ENCODE peak calls at places on chromosomes 6 and 20, in nine cellular contexts. N, B, S, U, D, F, G, M and E are unnamed samples.

GRCh38 chr6:4804095-4804494 is 27.9 kb downstream of the CDYL start:
- DNase-seq in N (no peak), B (no peak), S (peak), U (no peak), D (peak), F (no peak), G (no peak), M (no peak), E (no peak)

GRCh38 chr6:144417686-144418085 is 132.6 kb downstream of the UTRN start:
- DNase-seq in N (no peak), B (no peak), S (peak), U (no peak), D (peak), F (no peak), G (no peak), M (no peak), E (no peak)

GRCh38 chr6:70119218-70119835 is 183.6 kb downstream of the COL9A1 start:
- DNase-seq in N (no peak), B (no peak), S (no peak), U (no peak), D (no peak), F (no peak), G (no peak), M (no peak), E (no peak)

GRCh38 chr20:14062171-14062570 is 66.9 kb downstream of the MACROD2 start:
- DNase-seq in N (no peak), B (no peak), S (no peak), U (no peak), D (no peak), F (no peak), G (no peak), M (no peak), E (no peak)

GRCh38 chr6:16735014-16735413 is 26.2 kb downstream of the ATXN1 start:
- DNase-seq in N (no peak), B (no peak), S (no peak), U (no peak), D (no peak), F (no peak), G (no peak), M (no peak), E (no peak)

GRCh38 chr6:126698732-126699240 is 358.9 kb downstream of the CENPW start:
- DNase-seq in N (no peak), B (no peak), S (no peak), U (no peak), D (no peak), F (no peak), G (no peak), M (no peak), E (no peak)

GRCh38 chr6:130293800-130294199 is 71.0 kb upstream of the SAMD3 start:
- DNase-seq in N (no peak), B (no peak), S (peak), U (no peak), D (peak), F (no peak), G (no peak), M (peak), E (no peak)

GRCh38 chr6:51250317-51250716 is 431.6 kb downstream of the TFAP2B start:
- DNase-seq in N (no peak), B (no peak), S (no peak), U (no peak), D (no peak), F (no peak), G (no peak), M (no peak), E (no peak)

GRCh38 chr6:2197177-2197671 is 48.2 kb downstream of the GMDS start:
- DNase-seq in N (no peak), B (no peak), S (peak), U (peak), D (peak), F (no peak), G (no peak), M (no peak), E (no peak)

GRCh38 chr20:46945465-46945864 is 50.8 kb downstream of the EYA2 start:
- DNase-seq in N (no peak), B (no peak), S (no peak), U (no peak), D (peak), F (no peak), G (no peak), M (no peak), E (no peak)

GRCh38 chr20:46120136-46120535 is 2.0 kb downstream of the CD40 start:
- DNase-seq in N (no peak), B (no peak), S (no peak), U (no peak), D (no peak), F (no peak), G (no peak), M (no peak), E (no peak)

GRCh38 chr6:57064809-57065208 is 18.3 kb downstream of the KIAA1586 start:
- DNase-seq in N (no peak), B (no peak), S (peak), U (no peak), D (peak), F (no peak), G (no peak), M (no peak), E (no peak)

GRCh38 chr6:147201885-147202515 is 2.2 kb upstream of the STXBP5 start:
- DNase-seq in N (no peak), B (peak), S (peak), U (peak), D (peak), F (no peak), G (no peak), M (no peak), E (peak)

GRCh38 chr6:36642913-36643817 is 35.3 kb upstream of the CDKN1A start:
- DNase-seq in N (peak), B (peak), S (peak), U (peak), D (peak), F (peak), G (peak), M (no peak), E (peak)

GRCh38 chr6:129370268-129370916 is 339.6 kb downstream of the ARHGAP18 start:
- DNase-seq in N (no peak), B (peak), S (peak), U (no peak), D (peak), F (no peak), G (peak), M (peak), E (no peak)

GRCh38 chr20:40812415-40813212 is 123.6 kb upstream of the MAFB start:
- DNase-seq in N (no peak), B (no peak), S (no peak), U (no peak), D (no peak), F (no peak), G (no peak), M (no peak), E (no peak)

GRCh38 chr20:6626805-6627204 is 140.7 kb upstream of the BMP2 start:
- DNase-seq in N (no peak), B (peak), S (no peak), U (no peak), D (no peak), F (no peak), G (no peak), M (no peak), E (no peak)

GRCh38 chr6:81751388-81752083 is 945 bp downstream of the TENT5A start:
- DNase-seq in N (no peak), B (no peak), S (no peak), U (peak), D (peak), F (peak), G (peak), M (peak), E (peak)

GRCh38 chr6:3296537-3297453 is 38.0 kb downstream of the PSMG4 start:
- DNase-seq in N (no peak), B (no peak), S (no peak), U (no peak), D (peak), F (no peak), G (no peak), M (no peak), E (no peak)

GRCh38 chr20:51930775-51931174 is 128.5 kb upstream of the SALL4 start:
- DNase-seq in N (no peak), B (peak), S (peak), U (no peak), D (peak), F (no peak), G (no peak), M (no peak), E (no peak)
- TF ChIP-seq CTCF in N (no peak), B (no peak), S (no peak), U (no peak), D (no peak), F (no peak), G (no peak), M (no peak), E (no peak)

GRCh38 chr20:33076662-33077398 is 2.6 kb upstream of the BPIFB4 start:
- DNase-seq in N (no peak), B (no peak), S (no peak), U (no peak), D (no peak), F (no peak), G (no peak), M (no peak), E (no peak)
- TF ChIP-seq CTCF in N (no peak), B (no peak), S (no peak), U (peak), D (peak), F (peak), G (peak), M (no peak), E (no peak)

GRCh38 chr6:142138876-142139275 is 6.2 kb downstream of the GJE1 start:
- DNase-seq in N (no peak), B (no peak), S (no peak), U (no peak), D (no peak), F (no peak), G (no peak), M (no peak), E (no peak)
- TF ChIP-seq CTCF in N (no peak), B (no peak), S (no peak), U (no peak), D (no peak), F (no peak), G (no peak), M (no peak), E (no peak)

GRCh38 chr6:12069891-12070529 is 57.9 kb downstream of the HIVEP1 start:
- DNase-seq in N (no peak), B (no peak), S (no peak), U (no peak), D (no peak), F (no peak), G (no peak), M (no peak), E (no peak)
- TF ChIP-seq CTCF in N (no peak), B (no peak), S (no peak), U (no peak), D (no peak), F (no peak), G (no peak), M (no peak), E (no peak)

GRCh38 chr20:3172126-3172932 is 1.0 kb downstream of the LZTS3 start:
- DNase-seq in N (no peak), B (no peak), S (no peak), U (no peak), D (no peak), F (no peak), G (no peak), M (no peak), E (no peak)

GRCh38 chr20:3175270-3175669 is 1.9 kb upstream of the LZTS3 start:
- DNase-seq in N (no peak), B (no peak), S (no peak), U (no peak), D (no peak), F (no peak), G (no peak), M (no peak), E (no peak)

GRCh38 chr20:3172933-3173581 is at the start of gene LZTS3:
- DNase-seq in N (peak), B (peak), S (peak), U (peak), D (peak), F (peak), G (peak), M (peak), E (peak)

GRCh38 chr20:3174442-3175263 is 1.3 kb upstream of the LZTS3 start:
- DNase-seq in N (no peak), B (peak), S (no peak), U (no peak), D (peak), F (no peak), G (no peak), M (no peak), E (no peak)

GRCh38 chr20:3173582-3174441 is 463 bp upstream of the LZTS3 start:
- DNase-seq in N (peak), B (peak), S (peak), U (peak), D (peak), F (peak), G (peak), M (peak), E (peak)
- TF ChIP-seq CTCF in N (no peak), B (no peak), S (no peak), U (peak), D (peak), F (peak), G (peak), M (peak), E (peak)

DNA sequence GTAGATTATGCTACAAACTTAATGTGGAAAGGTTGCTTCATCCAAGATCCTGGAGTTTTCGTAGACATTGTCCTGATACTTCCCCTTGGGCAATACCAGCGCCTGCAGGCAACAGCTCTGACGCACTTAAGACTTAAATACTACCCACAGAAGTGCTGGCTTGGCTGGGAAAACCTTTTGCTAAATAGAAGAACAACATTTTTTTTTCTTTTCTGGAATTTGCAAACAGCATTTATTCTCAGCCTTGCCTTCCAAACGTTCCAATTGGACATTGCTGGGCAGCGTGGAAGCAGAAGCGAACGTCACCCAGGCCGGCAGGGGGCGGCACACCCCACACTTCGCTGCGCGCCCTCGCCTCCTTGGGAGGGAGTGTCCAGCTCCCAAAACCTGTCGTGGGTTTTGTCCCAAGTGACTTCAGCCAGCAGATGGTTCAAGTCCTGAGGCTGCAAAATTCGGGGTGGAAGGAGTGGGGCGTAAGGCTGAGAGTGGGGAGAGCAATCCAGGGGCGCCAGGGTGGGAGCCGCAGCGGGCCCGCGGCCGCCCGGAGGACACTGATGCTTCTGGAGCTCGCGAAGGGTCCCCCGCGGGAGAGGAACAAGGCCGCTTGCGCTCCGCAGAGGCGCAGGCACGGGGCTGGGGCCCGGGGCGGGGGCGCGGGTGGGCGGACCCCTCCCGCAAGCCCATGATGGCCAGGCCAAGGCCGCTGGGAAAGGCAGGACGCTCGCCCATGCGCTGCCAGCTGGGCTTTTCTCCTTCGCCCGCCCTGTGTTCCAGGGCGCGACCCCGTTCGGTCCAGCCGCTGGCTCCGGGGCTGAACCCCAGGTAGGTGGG is 60.8 kb upstream of the MAP3K4 start:
- DNase-seq in N (peak), B (peak), S (peak), U (peak), D (peak), F (peak), G (peak), M (peak), E (peak)
- TF ChIP-seq CTCF in N (no peak), B (peak), S (peak), U (peak), D (peak), F (peak), G (peak), M (peak), E (peak)

DNA sequence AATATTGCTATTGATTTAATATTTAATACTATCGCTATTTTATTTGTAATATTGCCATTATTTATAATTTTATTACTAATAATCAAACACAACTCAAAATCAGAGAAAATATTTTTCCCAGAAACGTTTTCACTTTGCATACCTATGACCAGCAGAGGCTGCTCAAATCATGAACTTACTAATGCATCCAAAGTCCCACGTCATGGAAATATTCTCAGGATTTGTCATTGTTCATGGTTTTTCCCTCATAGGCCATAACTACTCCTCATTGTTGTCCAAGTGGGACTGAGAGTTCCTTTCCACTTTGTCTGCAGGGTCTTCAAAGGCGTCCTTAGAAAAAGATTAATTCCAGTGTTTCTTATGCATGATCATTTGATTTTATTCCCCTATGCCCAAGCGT is 344.8 kb downstream of the THBS2 start:
- DNase-seq in N (no peak), B (no peak), S (peak), U (no peak), D (peak), F (no peak), G (no peak), M (no peak), E (no peak)
- TF ChIP-seq CTCF in N (no peak), B (no peak), S (peak), U (no peak), D (peak), F (no peak), G (no peak), M (no peak), E (no peak)

DNA sequence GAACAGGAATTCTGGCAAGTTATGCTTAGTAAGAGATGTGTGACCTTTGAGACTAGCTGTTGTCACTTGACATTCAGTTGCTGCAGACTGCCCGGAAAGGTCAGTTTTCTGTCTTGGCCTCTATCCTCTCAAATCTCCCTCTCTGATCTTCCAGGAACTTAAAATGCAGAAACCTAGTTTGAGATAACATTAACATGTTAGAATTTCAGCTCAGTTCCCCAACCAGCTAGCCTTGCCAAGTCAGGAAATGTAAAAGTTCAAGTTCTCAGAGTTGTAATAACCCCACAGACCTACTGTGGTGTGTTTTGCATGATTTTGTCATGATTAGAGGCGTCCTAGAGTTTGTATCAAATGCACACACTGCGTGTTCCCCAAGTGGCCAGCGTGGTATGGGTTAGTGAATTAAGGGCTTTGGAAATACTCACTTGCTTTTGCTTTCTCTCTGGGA is 46.6 kb downstream of the DUSP22 start:
- DNase-seq in N (no peak), B (no peak), S (no peak), U (no peak), D (no peak), F (no peak), G (no peak), M (no peak), E (no peak)
- TF ChIP-seq CTCF in N (no peak), B (no peak), S (no peak), U (no peak), D (no peak), F (no peak), G (no peak), M (no peak), E (no peak)

GRCh38 chr20:11912013-11912663 is 5.6 kb upstream of the BTBD3 start:
- DNase-seq in N (no peak), B (peak), S (no peak), U (no peak), D (no peak), F (no peak), G (no peak), M (no peak), E (no peak)
- TF ChIP-seq CTCF in N (no peak), B (peak), S (peak), U (peak), D (peak), F (peak), G (peak), M (peak), E (peak)

DNA sequence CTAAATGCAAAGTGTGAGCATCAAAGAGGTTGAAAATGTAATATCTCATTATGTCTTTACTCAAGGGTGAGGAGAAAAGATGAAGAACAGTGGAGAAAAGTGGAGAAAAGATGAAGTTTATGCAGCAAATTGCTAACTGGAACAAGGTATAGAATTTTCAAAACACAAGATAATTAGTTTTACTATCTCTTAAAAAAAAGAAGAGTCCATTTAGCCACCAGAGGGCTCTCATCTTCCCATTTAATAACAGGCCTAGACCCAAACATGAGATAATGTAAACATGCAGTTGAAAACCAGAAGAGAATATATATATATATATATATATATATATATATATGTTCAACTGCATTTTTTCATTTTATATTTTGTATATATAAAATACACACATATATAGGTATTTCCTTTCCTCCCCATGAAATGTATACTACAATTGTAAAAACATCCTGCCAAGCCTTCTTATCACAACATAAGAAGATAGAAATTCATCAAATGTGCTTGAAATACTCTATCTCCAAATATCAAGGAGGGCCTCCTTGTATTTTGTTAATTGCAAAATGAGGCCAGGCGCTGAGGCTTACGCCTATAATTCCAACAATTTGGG is 78.4 kb downstream of the ADTRP start:
- DNase-seq in N (no peak), B (no peak), S (peak), U (no peak), D (peak), F (no peak), G (no peak), M (no peak), E (no peak)
- TF ChIP-seq CTCF in N (no peak), B (peak), S (peak), U (peak), D (peak), F (peak), G (peak), M (peak), E (peak)